ENCODE peak calls at places on chromosomes 5 and 9, in ten cellular contexts. One of them, this sample, is unnamed.
A peak's percentile ranks its signal among the peaks of the same experiment; 100 is the strongest.

GRCh38 chr9:91857291-91857781 is 92.7 kb downstream of the ROR2 start:
- DNase-seq in heart left ventricle: no peak
- DNase-seq in transverse colon: no peak
- DNase-seq in tibial nerve: no peak
- DNase-seq in body of pancreas: no peak
- DNase-seq in breast epithelium: no peak
- DNase-seq in IMR-90: peak; percentile 50
- DNase-seq in spleen: peak; percentile 40
- DNase-seq in uterus: no peak
- DNase-seq in GM12878: no peak
- DNase-seq in this sample: no peak

GRCh38 chr5:58317009-58317408 is 142.9 kb downstream of the PLK2 start:
- DNase-seq in heart left ventricle: no peak
- DNase-seq in transverse colon: no peak
- DNase-seq in tibial nerve: no peak
- DNase-seq in body of pancreas: no peak
- DNase-seq in breast epithelium: no peak
- DNase-seq in IMR-90: no peak
- DNase-seq in spleen: no peak
- DNase-seq in uterus: no peak
- DNase-seq in GM12878: no peak
- DNase-seq in this sample: no peak

GRCh38 chr9:116288658-116289057 is 135.1 kb downstream of the PAPPA start:
- DNase-seq in heart left ventricle: no peak
- DNase-seq in transverse colon: no peak
- DNase-seq in tibial nerve: no peak
- DNase-seq in body of pancreas: no peak
- DNase-seq in breast epithelium: no peak
- DNase-seq in IMR-90: peak; percentile 98
- DNase-seq in spleen: no peak
- DNase-seq in uterus: no peak
- DNase-seq in GM12878: no peak
- DNase-seq in this sample: no peak

GRCh38 chr9:107137495-107138202 is 145.4 kb upstream of the RAD23B start:
- DNase-seq in heart left ventricle: no peak
- DNase-seq in transverse colon: no peak
- DNase-seq in tibial nerve: no peak
- DNase-seq in body of pancreas: no peak
- DNase-seq in breast epithelium: no peak
- DNase-seq in IMR-90: peak; percentile 33
- DNase-seq in spleen: no peak
- DNase-seq in uterus: no peak
- DNase-seq in GM12878: no peak
- DNase-seq in this sample: no peak

GRCh38 chr5:127442085-127442484 is 75.4 kb upstream of the PRRC1 start:
- DNase-seq in heart left ventricle: no peak
- DNase-seq in transverse colon: no peak
- DNase-seq in tibial nerve: no peak
- DNase-seq in body of pancreas: no peak
- DNase-seq in breast epithelium: no peak
- DNase-seq in IMR-90: peak; percentile 2
- DNase-seq in spleen: no peak
- DNase-seq in uterus: no peak
- DNase-seq in GM12878: no peak
- DNase-seq in this sample: no peak

GRCh38 chr9:137295313-137296213 is 6.5 kb downstream of the NRARP start:
- DNase-seq in heart left ventricle: no peak
- DNase-seq in transverse colon: peak; percentile 62
- DNase-seq in tibial nerve: no peak
- DNase-seq in body of pancreas: peak; percentile 46
- DNase-seq in breast epithelium: no peak
- DNase-seq in IMR-90: no peak
- DNase-seq in spleen: peak; percentile 89
- DNase-seq in uterus: no peak
- DNase-seq in GM12878: no peak
- DNase-seq in this sample: no peak

GRCh38 chr5:34511915-34512314 is 144.2 kb upstream of the RAI14 start:
- DNase-seq in heart left ventricle: peak; percentile 38
- DNase-seq in transverse colon: no peak
- DNase-seq in tibial nerve: peak; percentile 64
- DNase-seq in body of pancreas: no peak
- DNase-seq in breast epithelium: no peak
- DNase-seq in IMR-90: no peak
- DNase-seq in spleen: no peak
- DNase-seq in uterus: peak; percentile 76
- DNase-seq in GM12878: no peak
- DNase-seq in this sample: no peak

GRCh38 chr5:17882760-17883488 is 248.7 kb downstream of the TAF11L14 start:
- DNase-seq in heart left ventricle: no peak
- DNase-seq in transverse colon: no peak
- DNase-seq in tibial nerve: no peak
- DNase-seq in body of pancreas: no peak
- DNase-seq in breast epithelium: no peak
- DNase-seq in IMR-90: no peak
- DNase-seq in spleen: no peak
- DNase-seq in uterus: no peak
- DNase-seq in GM12878: no peak
- DNase-seq in this sample: no peak

GRCh38 chr5:148739524-148739923 is 85.2 kb upstream of the HTR4 start:
- DNase-seq in heart left ventricle: no peak
- DNase-seq in transverse colon: no peak
- DNase-seq in tibial nerve: no peak
- DNase-seq in body of pancreas: no peak
- DNase-seq in breast epithelium: no peak
- DNase-seq in IMR-90: peak; percentile 47
- DNase-seq in spleen: no peak
- DNase-seq in uterus: no peak
- DNase-seq in GM12878: no peak
- DNase-seq in this sample: peak; percentile 66

GRCh38 chr9:6576930-6577329 is 68.6 kb downstream of the GLDC start:
- DNase-seq in heart left ventricle: no peak
- DNase-seq in transverse colon: no peak
- DNase-seq in tibial nerve: no peak
- DNase-seq in body of pancreas: no peak
- DNase-seq in breast epithelium: no peak
- DNase-seq in IMR-90: no peak
- DNase-seq in spleen: no peak
- DNase-seq in uterus: no peak
- DNase-seq in GM12878: no peak
- DNase-seq in this sample: no peak

GRCh38 chr5:83321656-83322055 is 149.9 kb upstream of the VCAN start:
- DNase-seq in heart left ventricle: no peak
- DNase-seq in transverse colon: no peak
- DNase-seq in tibial nerve: no peak
- DNase-seq in body of pancreas: no peak
- DNase-seq in breast epithelium: no peak
- DNase-seq in IMR-90: no peak
- DNase-seq in spleen: no peak
- DNase-seq in uterus: no peak
- DNase-seq in GM12878: no peak
- DNase-seq in this sample: no peak

GRCh38 chr5:42872865-42873264 is 61.2 kb upstream of the SELENOP start:
- DNase-seq in heart left ventricle: no peak
- DNase-seq in transverse colon: no peak
- DNase-seq in tibial nerve: no peak
- DNase-seq in body of pancreas: no peak
- DNase-seq in breast epithelium: no peak
- DNase-seq in IMR-90: no peak
- DNase-seq in spleen: no peak
- DNase-seq in uterus: no peak
- DNase-seq in GM12878: no peak
- DNase-seq in this sample: no peak

GRCh38 chr9:33374634-33375237 is 27.6 kb downstream of the AQP7 start:
- DNase-seq in heart left ventricle: peak; percentile 80
- DNase-seq in transverse colon: peak; percentile 80
- DNase-seq in tibial nerve: peak; percentile 67
- DNase-seq in body of pancreas: peak; percentile 80
- DNase-seq in breast epithelium: peak; percentile 65
- DNase-seq in IMR-90: peak; percentile 74
- DNase-seq in spleen: peak; percentile 81
- DNase-seq in uterus: peak; percentile 68
- DNase-seq in GM12878: no peak
- DNase-seq in this sample: peak; percentile 57

GRCh38 chr5:91380491-91381133 is 2.5 kb downstream of the ARRDC3 start:
- DNase-seq in heart left ventricle: peak; percentile 98
- DNase-seq in transverse colon: peak; percentile 99
- DNase-seq in tibial nerve: peak; percentile 99
- DNase-seq in body of pancreas: peak; percentile 98
- DNase-seq in breast epithelium: peak; percentile 99
- DNase-seq in IMR-90: peak; percentile 91
- DNase-seq in spleen: peak; percentile 100
- DNase-seq in uterus: peak; percentile 98
- DNase-seq in GM12878: peak; percentile 67
- DNase-seq in this sample: peak; percentile 99
- TF ChIP-seq POLR2A in heart left ventricle: peak; percentile 77
- TF ChIP-seq POLR2A in transverse colon: peak; percentile 94
- TF ChIP-seq POLR2A in tibial nerve: peak; percentile 97
- TF ChIP-seq POLR2A in body of pancreas: peak; percentile 95
- TF ChIP-seq POLR2A in breast epithelium: peak; percentile 74
- TF ChIP-seq POLR2A in IMR-90: peak; percentile 71
- TF ChIP-seq POLR2A in spleen: peak; percentile 67
- TF ChIP-seq POLR2A in uterus: peak; percentile 87
- TF ChIP-seq POLR2A in GM12878: peak; percentile 76
- TF ChIP-seq POLR2A in this sample: no peak

DNA sequence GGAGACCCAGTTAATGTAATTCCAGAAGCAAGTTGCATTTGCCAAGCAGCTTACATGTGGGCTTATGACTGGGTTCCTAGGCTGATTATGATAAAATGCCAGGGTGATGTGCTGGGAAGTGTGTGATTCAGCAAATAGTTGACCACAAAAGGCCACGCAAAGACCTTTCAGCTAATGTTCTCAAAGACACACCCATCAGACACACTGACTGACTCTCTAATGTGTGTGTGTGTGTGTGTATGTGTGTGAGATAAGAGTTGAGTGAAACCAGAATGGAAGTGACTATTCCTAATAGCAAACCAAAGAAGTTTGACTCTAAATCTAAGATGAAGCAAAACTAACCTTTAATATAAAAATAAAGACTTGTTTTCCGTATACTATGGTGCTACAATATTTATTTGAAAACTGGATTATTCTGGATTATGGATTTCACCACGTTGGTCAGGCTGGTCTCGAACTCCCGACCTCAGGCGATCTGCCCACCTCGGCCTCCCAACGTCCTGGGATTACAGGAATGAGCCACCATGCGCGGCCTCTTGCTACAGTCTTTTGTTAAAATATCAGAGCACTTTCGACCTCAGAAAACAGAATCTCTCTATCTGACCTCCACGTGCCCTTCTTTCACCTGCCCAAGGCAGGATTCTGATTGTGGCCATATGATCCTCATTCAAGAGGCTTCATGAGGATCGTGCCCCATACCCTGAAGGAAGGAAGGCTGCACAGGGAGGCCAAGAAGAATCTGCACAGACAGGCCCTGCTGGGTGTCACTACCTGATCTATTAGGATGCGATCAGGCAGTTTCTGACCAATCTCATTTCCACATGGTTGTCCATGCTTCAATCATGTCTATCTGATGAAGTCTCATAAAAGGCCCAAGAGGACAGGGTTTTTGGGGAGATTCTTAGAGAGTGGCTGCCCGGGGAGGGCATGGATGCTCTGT is 75.6 kb downstream of the USP20 start:
- DNase-seq in heart left ventricle: no peak
- DNase-seq in transverse colon: no peak
- DNase-seq in tibial nerve: no peak
- DNase-seq in body of pancreas: no peak
- DNase-seq in breast epithelium: no peak
- DNase-seq in IMR-90: peak; percentile 100
- DNase-seq in spleen: no peak
- DNase-seq in uterus: no peak
- DNase-seq in GM12878: no peak
- DNase-seq in this sample: no peak
- TF ChIP-seq POLR2A in heart left ventricle: no peak
- TF ChIP-seq POLR2A in transverse colon: no peak
- TF ChIP-seq POLR2A in tibial nerve: no peak
- TF ChIP-seq POLR2A in body of pancreas: no peak
- TF ChIP-seq POLR2A in breast epithelium: no peak
- TF ChIP-seq POLR2A in IMR-90: no peak
- TF ChIP-seq POLR2A in spleen: no peak
- TF ChIP-seq POLR2A in uterus: no peak
- TF ChIP-seq POLR2A in GM12878: peak; percentile 52
- TF ChIP-seq POLR2A in this sample: no peak

GRCh38 chr5:140302786-140303639 is at the start of gene PFDN1:
- DNase-seq in heart left ventricle: peak; percentile 97
- DNase-seq in transverse colon: peak; percentile 95
- DNase-seq in tibial nerve: peak; percentile 86
- DNase-seq in body of pancreas: peak; percentile 98
- DNase-seq in breast epithelium: peak; percentile 88
- DNase-seq in IMR-90: peak; percentile 94
- DNase-seq in spleen: peak; percentile 96
- DNase-seq in uterus: peak; percentile 92
- DNase-seq in GM12878: peak; percentile 76
- DNase-seq in this sample: peak; percentile 94
- TF ChIP-seq POLR2A in heart left ventricle: no peak
- TF ChIP-seq POLR2A in transverse colon: peak; percentile 31
- TF ChIP-seq POLR2A in tibial nerve: peak; percentile 57
- TF ChIP-seq POLR2A in body of pancreas: peak; percentile 61
- TF ChIP-seq POLR2A in breast epithelium: peak; percentile 4
- TF ChIP-seq POLR2A in IMR-90: peak; percentile 73
- TF ChIP-seq POLR2A in spleen: no peak
- TF ChIP-seq POLR2A in uterus: peak; percentile 56
- TF ChIP-seq POLR2A in GM12878: peak; percentile 77
- TF ChIP-seq POLR2A in this sample: no peak

GRCh38 chr5:77877516-77878070 is 101.5 kb upstream of the TBCA start:
- DNase-seq in heart left ventricle: no peak
- DNase-seq in transverse colon: no peak
- DNase-seq in tibial nerve: no peak
- DNase-seq in body of pancreas: no peak
- DNase-seq in breast epithelium: no peak
- DNase-seq in IMR-90: no peak
- DNase-seq in spleen: no peak
- DNase-seq in uterus: no peak
- DNase-seq in GM12878: no peak
- DNase-seq in this sample: no peak

GRCh38 chr5:77885501-77885900 is 109.4 kb upstream of the TBCA start:
- DNase-seq in heart left ventricle: no peak
- DNase-seq in transverse colon: no peak
- DNase-seq in tibial nerve: no peak
- DNase-seq in body of pancreas: no peak
- DNase-seq in breast epithelium: no peak
- DNase-seq in IMR-90: no peak
- DNase-seq in spleen: no peak
- DNase-seq in uterus: no peak
- DNase-seq in GM12878: no peak
- DNase-seq in this sample: no peak

GRCh38 chr5:77876862-77877502 is 100.8 kb upstream of the TBCA start:
- DNase-seq in heart left ventricle: no peak
- DNase-seq in transverse colon: no peak
- DNase-seq in tibial nerve: no peak
- DNase-seq in body of pancreas: no peak
- DNase-seq in breast epithelium: no peak
- DNase-seq in IMR-90: peak; percentile 18
- DNase-seq in spleen: no peak
- DNase-seq in uterus: no peak
- DNase-seq in GM12878: no peak
- DNase-seq in this sample: no peak

GRCh38 chr5:77882670-77883257 is 106.6 kb upstream of the TBCA start:
- DNase-seq in heart left ventricle: no peak
- DNase-seq in transverse colon: no peak
- DNase-seq in tibial nerve: no peak
- DNase-seq in body of pancreas: no peak
- DNase-seq in breast epithelium: no peak
- DNase-seq in IMR-90: peak; percentile 92
- DNase-seq in spleen: no peak
- DNase-seq in uterus: no peak
- DNase-seq in GM12878: no peak
- DNase-seq in this sample: no peak

GRCh38 chr5:77881528-77881927 is 105.4 kb upstream of the TBCA start:
- DNase-seq in heart left ventricle: no peak
- DNase-seq in transverse colon: no peak
- DNase-seq in tibial nerve: no peak
- DNase-seq in body of pancreas: no peak
- DNase-seq in breast epithelium: no peak
- DNase-seq in IMR-90: peak; percentile 18
- DNase-seq in spleen: no peak
- DNase-seq in uterus: no peak
- DNase-seq in GM12878: no peak
- DNase-seq in this sample: no peak
- TF ChIP-seq POLR2A in heart left ventricle: no peak
- TF ChIP-seq POLR2A in transverse colon: no peak
- TF ChIP-seq POLR2A in tibial nerve: no peak
- TF ChIP-seq POLR2A in body of pancreas: no peak
- TF ChIP-seq POLR2A in breast epithelium: no peak
- TF ChIP-seq POLR2A in IMR-90: no peak
- TF ChIP-seq POLR2A in spleen: no peak
- TF ChIP-seq POLR2A in uterus: no peak
- TF ChIP-seq POLR2A in GM12878: no peak
- TF ChIP-seq POLR2A in this sample: no peak